ENCODE peak calls at places on chromosomes 13 and 19, in eight cellular contexts. T, Y, W, F, M, P, J and D are unnamed samples.
A peak's percentile ranks its signal among the peaks of the same experiment; 100 is the strongest.

GRCh38 chr13:43284162-43284561 is 260.8 kb downstream of the DNAJC15 start:
- DNase-seq in T (peak; percentile 23), Y (no peak), W (peak; percentile 86), F (no peak), M (no peak), P (no peak), J (no peak), D (no peak)

GRCh38 chr19:19399733-19400438 is 5.6 kb upstream of the GATAD2A start:
- DNase-seq in T (peak; percentile 17), Y (no peak), W (peak; percentile 41), F (no peak), M (no peak), P (no peak), J (no peak), D (no peak)

GRCh38 chr13:97944396-97945029 is 9.0 kb upstream of the IPO5 start:
- DNase-seq in T (peak; percentile 41), Y (no peak), W (peak; percentile 45), F (no peak), M (no peak), P (no peak), J (no peak), D (no peak)

GRCh38 chr19:50207730-50208129 is 4.3 kb downstream of the MYH14 start:
- DNase-seq in T (no peak), Y (no peak), W (no peak), F (no peak), M (no peak), P (no peak), J (no peak), D (no peak)

GRCh38 chr19:29531458-29532025 is 5.7 kb downstream of the VSTM2B start:
- DNase-seq in T (no peak), Y (no peak), W (no peak), F (no peak), M (no peak), P (no peak), J (no peak), D (no peak)

GRCh38 chr13:28650284-28650683 is 8.6 kb upstream of the POMP start:
- DNase-seq in T (peak; percentile 36), Y (no peak), W (peak; percentile 31), F (no peak), M (no peak), P (no peak), J (no peak), D (no peak)

GRCh38 chr13:26449063-26449848 is 108.2 kb upstream of the WASF3 start:
- DNase-seq in T (no peak), Y (no peak), W (no peak), F (no peak), M (no peak), P (no peak), J (no peak), D (no peak)

GRCh38 chr13:27182844-27183497 is 11.4 kb upstream of the USP12 start:
- DNase-seq in T (peak; percentile 92), Y (no peak), W (peak; percentile 81), F (peak; percentile 28), M (no peak), P (no peak), J (no peak), D (no peak)

GRCh38 chr13:111263566-111263965 is 56.9 kb upstream of the TEX29 start:
- DNase-seq in T (no peak), Y (no peak), W (no peak), F (no peak), M (no peak), P (no peak), J (no peak), D (no peak)

GRCh38 chr19:38319421-38320258 is at the start of gene KCNK6:
- DNase-seq in T (no peak), Y (peak; percentile 57), W (peak; percentile 8), F (peak; percentile 22), M (peak; percentile 44), P (peak; percentile 18), J (no peak), D (peak; percentile 31)

GRCh38 chr19:2804156-2805004 is 15.3 kb upstream of the ZNF554 start:
- DNase-seq in T (no peak), Y (no peak), W (no peak), F (no peak), M (no peak), P (no peak), J (no peak), D (no peak)
- H3K36me3 ChIP-seq in T (peaks cover 56% of the 10 kb centered on the region), Y (peaks cover 13% of the 10 kb centered on the region), W (peaks cover 32% of the 10 kb centered on the region), F (peaks cover 5% of the 10 kb centered on the region), M (peaks cover 92% of the 10 kb centered on the region), P (no peaks in the 10 kb centered on the region), J (peaks cover 50% of the 10 kb centered on the region), D (peaks cover 49% of the 10 kb centered on the region)

GRCh38 chr19:28217064-28217463 is 995.9 kb downstream of the UQCRFS1 start:
- DNase-seq in T (no peak), Y (no peak), W (no peak), F (no peak), M (no peak), P (no peak), J (no peak), D (no peak)
- TF ChIP-seq CTCF in T (no peak), Y (no peak), W (no peak), F (no peak), M (no peak), P (no peak), J (no peak), D (no peak)

GRCh38 chr19:41218615-41219507 is at the start of gene AXL:
- DNase-seq in T (peak; percentile 83), Y (peak; percentile 88), W (peak; percentile 89), F (peak; percentile 84), M (no peak), P (no peak), J (peak; percentile 98), D (no peak)

GRCh38 chr19:41218249-41218614 is 791 bp upstream of the AXL start:
- DNase-seq in T (no peak), Y (no peak), W (no peak), F (no peak), M (no peak), P (no peak), J (no peak), D (no peak)

GRCh38 chr19:41221514-41222205 is 2.6 kb downstream of the AXL start:
- DNase-seq in T (no peak), Y (no peak), W (no peak), F (no peak), M (no peak), P (no peak), J (no peak), D (no peak)

GRCh38 chr19:41222240-41222639 is 3.2 kb downstream of the AXL start:
- DNase-seq in T (no peak), Y (no peak), W (no peak), F (no peak), M (no peak), P (no peak), J (no peak), D (no peak)

DNA sequence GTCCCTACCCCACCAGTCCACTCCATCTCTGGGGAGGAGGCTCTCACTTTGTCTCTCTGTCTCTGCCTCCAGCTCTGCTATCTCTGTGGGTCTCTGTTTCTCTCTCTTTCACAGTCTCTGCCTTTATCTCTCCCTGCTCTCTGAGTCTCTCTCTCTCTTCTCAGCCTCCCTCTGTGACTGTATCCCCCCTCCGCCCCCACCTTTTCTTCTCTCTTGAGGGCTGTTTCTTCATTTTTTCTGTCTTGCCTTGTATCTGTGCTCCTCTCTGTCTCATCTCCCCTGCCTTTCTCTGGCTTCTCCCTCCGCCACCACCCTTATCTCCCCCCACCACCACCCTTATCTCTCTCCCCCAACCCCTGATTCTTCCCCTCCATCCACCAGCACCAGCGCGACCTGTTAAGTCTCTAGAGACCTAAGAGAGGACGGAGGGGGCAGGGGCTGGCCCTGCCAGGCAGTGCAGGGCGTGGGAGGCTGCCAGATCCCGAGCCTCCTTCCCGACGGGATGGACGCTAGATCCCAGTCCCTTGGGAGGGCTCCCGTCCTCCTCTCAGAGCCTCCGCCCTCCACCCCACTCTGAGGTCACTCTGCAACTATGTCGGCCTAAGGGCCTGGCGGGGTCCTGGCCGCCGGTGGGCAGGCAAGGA is 1.0 kb downstream of the AXL start:
- DNase-seq in T (peak; percentile 41), Y (no peak), W (peak; percentile 70), F (no peak), M (no peak), P (no peak), J (no peak), D (no peak)
- H3K4me3 ChIP-seq in T (peak overlapping the region; percentile 80), Y (peak overlapping the region; percentile 44), W (peak overlapping the region; percentile 88), F (peak overlapping the region; percentile 66), M (no peak overlapping the region), P (no peak overlapping the region), J (peak overlapping the region; percentile 58), D (no peak overlapping the region)

GRCh38 chr19:47749326-47749725 is 4.0 kb downstream of the NOP53 start:
- DNase-seq in T (no peak), Y (no peak), W (no peak), F (no peak), M (peak; percentile 81), P (no peak), J (no peak), D (no peak)
- H3K36me3 ChIP-seq in T (peaks cover 64% of the 10 kb centered on the region), Y (peaks cover 17% of the 10 kb centered on the region), W (peaks cover 31% of the 10 kb centered on the region), F (peaks cover 52% of the 10 kb centered on the region), M (peaks cover 76% of the 10 kb centered on the region), P (peaks cover 58% of the 10 kb centered on the region), J (peaks cover 47% of the 10 kb centered on the region), D (peaks cover 35% of the 10 kb centered on the region)

DNA sequence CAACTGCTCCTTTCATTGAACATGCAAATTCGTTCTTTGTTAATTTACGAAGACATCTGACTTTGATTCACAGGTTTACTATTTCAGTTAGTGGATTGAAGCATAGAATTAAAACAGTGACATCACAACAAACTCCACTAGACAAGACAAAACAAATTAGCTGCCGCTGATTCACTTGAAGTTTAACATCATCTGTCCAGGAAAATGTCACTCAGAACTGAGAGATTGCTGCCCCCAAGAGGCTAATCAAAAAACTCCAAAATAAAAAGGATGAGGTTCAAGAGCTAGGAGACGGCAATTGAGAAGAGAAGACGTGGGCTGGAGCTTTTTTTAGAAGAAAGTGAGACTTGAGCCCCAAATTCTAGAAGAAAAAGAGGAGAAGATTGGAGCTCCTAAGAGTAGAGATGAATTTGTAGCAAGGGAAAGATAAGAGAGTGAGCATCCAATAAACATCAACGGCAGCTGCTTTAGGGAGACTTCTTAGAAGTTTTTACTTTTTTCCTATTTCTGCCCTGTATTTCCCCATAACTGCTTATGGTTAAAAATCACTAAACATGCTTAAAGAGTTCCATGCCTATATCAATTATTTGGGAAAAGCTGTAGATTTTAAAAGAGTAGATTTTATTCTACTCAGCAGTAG is 40.8 kb upstream of the TPP2 start:
- DNase-seq in T (peak; percentile 36), Y (no peak), W (peak; percentile 56), F (no peak), M (peak; percentile 14), P (no peak), J (peak; percentile 9), D (peak; percentile 6)
- TF ChIP-seq CTCF in T (peak; percentile 68), Y (no peak), W (peak; percentile 46), F (peak; percentile 21), M (peak; percentile 68), P (peak; percentile 52), J (peak; percentile 33), D (peak; percentile 45)

GRCh38 chr19:11356074-11356397 is 804 bp downstream of the PLPPR2 start:
- DNase-seq in T (no peak), Y (no peak), W (no peak), F (no peak), M (no peak), P (no peak), J (no peak), D (no peak)
- H3K4me3 ChIP-seq in T (peak overlapping the region; percentile 64), Y (peak overlapping the region; percentile 81), W (peak overlapping the region; percentile 86), F (peak overlapping the region; percentile 67), M (no peak overlapping the region), P (peak overlapping the region; percentile 37), J (peak overlapping the region; percentile 51), D (no peak overlapping the region)